ENCODE peak calls at places on chromosome 2, in seven cellular contexts. F is tibial artery; L is neural progenitor cell; J is ovary; E is pancreas; W is esophagus squamous epithelium; M is CD4-positive, alpha-beta memory T cell. U is an unnamed sample.
A peak's percentile ranks its signal among the peaks of the same experiment; 100 is the strongest.

GRCh38 chr2:12556762-12557161 is 160.0 kb upstream of the TRIB2 start:
- DNase-seq in F (no peak), L (no peak), J (no peak), E (no peak), W (no peak), M (no peak), U (no peak)

GRCh38 chr2:189674374-189675112 is at the start of gene ANKAR:
- DNase-seq in F (peak; percentile 95), L (peak; percentile 96), J (peak; percentile 95), E (peak; percentile 90), W (peak; percentile 35), M (peak; percentile 81), U (peak; percentile 97)

GRCh38 chr2:239013670-239013960 is 165.7 kb downstream of the TWIST2 start:
- DNase-seq in F (no peak), L (no peak), J (no peak), E (no peak), W (no peak), M (no peak), U (no peak)

GRCh38 chr2:8019934-8020333 is 661.9 kb upstream of the ID2 start:
- DNase-seq in F (no peak), L (no peak), J (no peak), E (no peak), W (no peak), M (no peak), U (no peak)

GRCh38 chr2:11699686-11700670 is 30.0 kb upstream of the NTSR2 start:
- DNase-seq in F (no peak), L (no peak), J (no peak), E (no peak), W (no peak), M (no peak), U (no peak)

GRCh38 chr2:36663851-36664715 is 32.4 kb upstream of the VIT start:
- DNase-seq in F (no peak), L (peak; percentile 67), J (no peak), E (peak; percentile 13), W (no peak), M (peak; percentile 27), U (no peak)

GRCh38 chr2:195871326-195871725 is 197.3 kb downstream of the DNAH7 start:
- DNase-seq in F (no peak), L (no peak), J (no peak), E (no peak), W (no peak), M (no peak), U (no peak)

GRCh38 chr2:43358688-43359201 is 132.3 kb upstream of the ZFP36L2 start:
- DNase-seq in F (no peak), L (no peak), J (no peak), E (no peak), W (no peak), M (no peak), U (no peak)

GRCh38 chr2:46716806-46717732 is 198.5 kb downstream of the MCFD2 start:
- DNase-seq in F (no peak), L (no peak), J (no peak), E (no peak), W (no peak), M (no peak), U (no peak)

GRCh38 chr2:157468931-157469708 is 25.2 kb upstream of the CYTIP start:
- DNase-seq in F (no peak), L (no peak), J (no peak), E (no peak), W (no peak), M (peak; percentile 70), U (no peak)

GRCh38 chr2:223053431-223054192 is 1.6 kb downstream of the KCNE4 start:
- DNase-seq in F (no peak), L (no peak), J (peak; percentile 42), E (no peak), W (no peak), M (no peak), U (no peak)

GRCh38 chr2:71291398-71291797 is 40.2 kb upstream of the ZNF638 start:
- DNase-seq in F (no peak), L (no peak), J (no peak), E (no peak), W (no peak), M (no peak), U (no peak)

GRCh38 chr2:165868211-165868610 is 74.2 kb upstream of the GALNT3 start:
- DNase-seq in F (no peak), L (no peak), J (no peak), E (no peak), W (no peak), M (no peak), U (no peak)

GRCh38 chr2:20642026-20642971 is 8.6 kb downstream of the HS1BP3 start:
- DNase-seq in F (peak; percentile 91), L (peak; percentile 85), J (peak; percentile 89), E (peak; percentile 59), W (no peak), M (peak; percentile 66), U (peak; percentile 87)

GRCh38 chr2:14321357-14321756 is 311.2 kb upstream of the LRATD1 start:
- DNase-seq in F (no peak), L (no peak), J (no peak), E (no peak), W (no peak), M (no peak), U (no peak)

GRCh38 chr2:133262888-133263287 is 305.4 kb downstream of the NCKAP5 start:
- DNase-seq in F (no peak), L (peak; percentile 11), J (no peak), E (no peak), W (no peak), M (no peak), U (no peak)

GRCh38 chr2:189217041-189217440 is 37.5 kb upstream of the COL5A2 start:
- DNase-seq in F (no peak), L (no peak), J (no peak), E (no peak), W (no peak), M (no peak), U (no peak)

GRCh38 chr2:138447889-138448570 is 53.5 kb upstream of the SPOPL start:
- DNase-seq in F (no peak), L (no peak), J (no peak), E (no peak), W (no peak), M (no peak), U (no peak)

GRCh38 chr2:241534293-241534692 is 24.3 kb upstream of the BOK start:
- DNase-seq in F (no peak), L (no peak), J (no peak), E (no peak), W (no peak), M (no peak), U (no peak)

GRCh38 chr2:179332903-179333302 is 68.3 kb upstream of the SESTD1 start:
- DNase-seq in F (no peak), L (no peak), J (no peak), E (no peak), W (no peak), M (no peak), U (no peak)

GRCh38 chr2:44983836-44984604 is 25.2 kb downstream of the SIX2 start:
- DNase-seq in F (no peak), L (no peak), J (no peak), E (no peak), W (no peak), M (no peak), U (no peak)

GRCh38 chr2:172454404-172455120 is 27.2 kb downstream of the ITGA6 start:
- DNase-seq in F (no peak), L (no peak), J (no peak), E (no peak), W (no peak), M (no peak), U (no peak)

GRCh38 chr2:25700221-25700660 is 26.9 kb upstream of the DTNB start:
- DNase-seq in F (no peak), L (peak; percentile 48), J (no peak), E (no peak), W (no peak), M (peak; percentile 26), U (no peak)

GRCh38 chr2:54999182-54999581 is 51.1 kb downstream of the RTN4 start:
- DNase-seq in F (no peak), L (no peak), J (no peak), E (no peak), W (no peak), M (no peak), U (no peak)

GRCh38 chr2:112794131-112794733 is 9.9 kb upstream of the IL1A start:
- DNase-seq in F (no peak), L (no peak), J (no peak), E (peak; percentile 22), W (peak; percentile 35), M (no peak), U (no peak)

DNA sequence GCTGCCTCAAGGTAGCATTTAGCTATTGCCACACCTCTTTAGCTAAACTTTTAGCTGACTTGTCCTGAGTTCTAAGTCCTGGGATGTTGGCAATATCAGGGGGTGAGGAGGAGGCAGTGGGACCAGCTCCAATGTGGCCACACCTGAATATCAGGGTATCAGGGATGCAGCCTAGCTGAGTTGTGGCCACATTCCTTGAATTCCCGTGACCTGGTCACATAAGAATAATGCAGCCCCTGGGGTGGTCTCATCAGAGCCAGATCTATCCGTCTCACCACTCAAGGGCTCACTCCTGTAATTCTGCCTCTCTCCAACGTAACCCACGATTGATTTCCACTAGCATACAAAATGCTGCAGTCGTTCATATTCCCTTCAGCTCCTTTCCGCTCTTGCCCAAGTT is 11.6 kb upstream of the TAF1B start:
- DNase-seq in F (no peak), L (peak; percentile 53), J (no peak), E (no peak), W (no peak), M (no peak), U (no peak)
- H3K27ac ChIP-seq in F (no peak overlapping the region), L (no peak overlapping the region), J (no peak overlapping the region), E (no peak overlapping the region), W (peak overlapping the region; percentile 90), M (no peak overlapping the region), U (peak overlapping the region; percentile 81)

GRCh38 chr2:203842373-203842772 is 25.2 kb upstream of the CTLA4 start:
- DNase-seq in F (no peak), L (no peak), J (no peak), E (no peak), W (no peak), M (no peak), U (no peak)
- H3K9me3 ChIP-seq in F (no peaks in the 10 kb centered on the region), L (no peaks in the 10 kb centered on the region), J (no peaks in the 10 kb centered on the region), E (no peaks in the 10 kb centered on the region), W (no peaks in the 10 kb centered on the region), M (no peaks in the 10 kb centered on the region), U (no peaks in the 10 kb centered on the region)

GRCh38 chr2:150528861-150529801 is 41.7 kb upstream of the RND3 start:
- DNase-seq in F (no peak), L (peak; percentile 6), J (no peak), E (no peak), W (no peak), M (no peak), U (no peak)
- H3K4me3 ChIP-seq in F (no peak overlapping the region), L (no peak overlapping the region), J (no peak overlapping the region), E (no peak overlapping the region), W (no peak overlapping the region), M (no peak overlapping the region), U (no peak overlapping the region)

DNA sequence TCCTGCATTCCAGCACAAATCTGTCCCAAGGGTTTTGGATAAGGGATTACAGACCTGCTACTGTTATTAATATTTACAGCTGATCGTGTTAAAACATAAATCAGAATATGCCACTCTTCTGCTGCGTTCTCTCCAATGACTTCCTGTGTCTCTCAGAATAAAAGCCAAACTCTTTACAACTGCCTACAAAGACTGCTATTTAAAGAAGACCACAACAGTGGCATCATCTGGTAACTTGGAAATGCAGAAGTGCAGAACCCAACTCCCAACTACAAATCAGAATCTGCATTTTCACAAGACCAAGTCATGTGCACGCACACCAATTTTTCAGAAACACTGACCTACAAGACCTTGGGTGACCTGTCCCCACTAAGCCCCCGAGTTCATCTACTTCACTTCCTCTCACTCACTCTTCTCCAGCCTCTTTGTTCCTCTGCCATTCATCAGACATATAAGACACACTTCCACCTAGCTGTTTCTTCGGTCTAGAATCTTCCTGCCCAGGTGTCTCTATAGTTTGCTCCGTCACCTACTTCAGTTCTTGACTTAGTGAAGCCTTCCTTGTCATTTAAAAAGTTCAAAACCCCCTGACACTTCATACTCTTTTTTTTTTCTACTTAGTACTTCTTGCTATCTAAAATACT is 36.0 kb downstream of the CHN1 start:
- DNase-seq in F (no peak), L (no peak), J (no peak), E (no peak), W (no peak), M (no peak), U (no peak)
- H3K27ac ChIP-seq in F (no peak overlapping the region), L (no peak overlapping the region), J (no peak overlapping the region), E (no peak overlapping the region), W (no peak overlapping the region), M (no peak overlapping the region), U (no peak overlapping the region)